ENCODE peak calls at places on chromosomes 4 and X, in five cellular contexts. G is astrocyte of the spinal cord, B is Peyer's patch, U is astrocyte, E is fibroblast of the aortic adventitia. J is an unnamed sample.

GRCh38 chr4:19319607-19320006 is 932.1 kb upstream of the SLIT2 start:
- DNase-seq in B (no peak), G (no peak), E (no peak), U (no peak), J (no peak)

GRCh38 chr4:7824218-7824617 is 115.4 kb downstream of the AFAP1 start:
- DNase-seq in B (no peak), G (peak; percentile 71), E (peak; percentile 76), U (peak; percentile 59), J (no peak)

GRCh38 chr4:60683357-60683756 is 516.8 kb upstream of the ADGRL3 start:
- DNase-seq in U (peak; percentile 84), E (peak; percentile 71), B (no peak), G (peak; percentile 88), J (no peak)

GRCh38 chr4:2793920-2794706 is 1.2 kb downstream of the SH3BP2 start:
- DNase-seq in U (no peak), E (peak; percentile 62), G (peak; percentile 41), B (no peak), J (peak; percentile 51)

GRCh38 chr4:188934320-188934975 is 795.2 kb downstream of the TRIML1 start:
- DNase-seq in E (peak; percentile 4), B (no peak), U (peak; percentile 73), G (peak; percentile 32), J (no peak)

GRCh38 chr4:13590766-13591165 is 36.8 kb downstream of the BOD1L1 start:
- DNase-seq in G (no peak), U (no peak), E (no peak), B (no peak), J (no peak)

GRCh38 chrX:28498658-28499057 is 88.6 kb upstream of the IL1RAPL1 start:
- DNase-seq in B (no peak), E (no peak), G (peak; percentile 32), U (peak; percentile 10), J (no peak)

GRCh38 chr4:109972786-109973528 is 60.3 kb downstream of the EGF start:
- DNase-seq in B (no peak), E (no peak), G (no peak), U (no peak), J (no peak)

GRCh38 chrX:6505960-6506359 is 29.0 kb downstream of the VCX3A start:
- DNase-seq in U (no peak), B (no peak), E (no peak), G (no peak), J (no peak)

GRCh38 chr4:186029731-186030421 is 39.1 kb upstream of the TLR3 start:
- DNase-seq in B (no peak), U (peak; percentile 69), G (peak; percentile 69), E (peak; percentile 93), J (peak; percentile 83)

GRCh38 chr4:80097395-80098177 is 24.6 kb upstream of the ANTXR2 start:
- DNase-seq in G (peak; percentile 77), U (peak; percentile 94), E (peak; percentile 99), B (no peak), J (peak; percentile 56)

GRCh38 chr4:123603165-123603564 is 206.6 kb downstream of the SPRY1 start:
- DNase-seq in B (no peak), U (peak; percentile 42), G (peak; percentile 29), E (peak; percentile 24), J (no peak)

GRCh38 chr4:184416913-184417734 is 57.2 kb downstream of the IRF2 start:
- DNase-seq in G (no peak), U (no peak), E (peak; percentile 45), B (peak; percentile 47), J (no peak)

GRCh38 chr4:128385683-128386304 is 98.2 kb upstream of the PGRMC2 start:
- DNase-seq in E (peak; percentile 59), U (peak; percentile 57), G (peak; percentile 89), B (no peak), J (no peak)

GRCh38 chrX:124085063-124085462 is 123.6 kb downstream of the STAG2 start:
- DNase-seq in G (no peak), B (no peak), E (no peak), U (no peak), J (no peak)

GRCh38 chrX:55008571-55009358 is 8.6 kb downstream of the APEX2 start:
- DNase-seq in E (peak; percentile 60), U (peak; percentile 68), G (peak; percentile 3), B (no peak), J (peak; percentile 20)

GRCh38 chr4:71711985-71712348 is 71.9 kb downstream of the GC start:
- DNase-seq in U (peak; percentile 58), B (no peak), E (peak; percentile 3), G (peak; percentile 7), J (no peak)

GRCh38 chr4:164177753-164178152 is 576.2 kb upstream of the SMIM31 start:
- DNase-seq in E (no peak), B (no peak), U (no peak), G (no peak), J (no peak)

GRCh38 chr4:37968747-37969146 is 8.5 kb downstream of the PTTG2 start:
- DNase-seq in U (no peak), E (no peak), G (no peak), B (no peak), J (no peak)

GRCh38 chr4:627751-628150 is 2.4 kb downstream of the PDE6B start:
- DNase-seq in G (no peak), B (no peak), E (no peak), U (no peak), J (peak; percentile 5)

GRCh38 chr4:102620697-102621497 is 119.7 kb downstream of the NFKB1 start:
- DNase-seq in G (peak; percentile 95), E (peak; percentile 87), U (peak; percentile 85), B (no peak), J (no peak)

DNA sequence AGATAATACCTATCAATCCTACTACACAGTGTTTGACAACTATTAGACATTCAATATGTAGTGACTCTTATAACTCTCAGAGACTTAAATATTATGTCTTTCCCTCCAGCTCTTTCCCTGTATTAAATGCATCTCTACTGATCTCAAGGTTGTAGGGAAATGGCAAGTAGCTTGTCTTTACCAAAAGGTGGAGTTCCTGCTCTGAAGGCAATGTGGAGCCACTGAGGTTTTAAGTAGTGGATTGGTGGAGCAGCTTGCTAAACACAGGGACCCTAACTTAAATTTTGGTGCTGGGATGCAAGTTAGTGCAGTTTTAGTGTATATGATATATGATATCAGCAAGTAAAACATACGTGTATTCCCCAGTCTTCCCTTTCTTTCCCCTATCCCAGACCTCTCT is 13.1 kb downstream of the FNIP2 start:
- DNase-seq in E (no peak), B (no peak), U (no peak), G (no peak), J (no peak)
- H3K4me3 ChIP-seq in E (no peak overlapping the region), B (no peak overlapping the region), U (no peak overlapping the region), G (no peak overlapping the region), J (no peak overlapping the region)

GRCh38 chrX:39944416-39944815 is 153.3 kb downstream of the BCOR start:
- DNase-seq in U (no peak), B (no peak), E (no peak), G (no peak), J (no peak)

GRCh38 chrX:39941332-39941920 is 156.3 kb downstream of the BCOR start:
- DNase-seq in B (no peak), E (no peak), G (peak; percentile 38), U (peak; percentile 36), J (no peak)

GRCh38 chrX:39948564-39948963 is 149.2 kb downstream of the BCOR start:
- DNase-seq in G (no peak), B (no peak), U (no peak), E (no peak), J (no peak)

GRCh38 chrX:39946822-39947221 is 150.9 kb downstream of the BCOR start:
- DNase-seq in U (peak; percentile 80), E (peak; percentile 16), B (no peak), G (peak; percentile 79), J (no peak)

DNA sequence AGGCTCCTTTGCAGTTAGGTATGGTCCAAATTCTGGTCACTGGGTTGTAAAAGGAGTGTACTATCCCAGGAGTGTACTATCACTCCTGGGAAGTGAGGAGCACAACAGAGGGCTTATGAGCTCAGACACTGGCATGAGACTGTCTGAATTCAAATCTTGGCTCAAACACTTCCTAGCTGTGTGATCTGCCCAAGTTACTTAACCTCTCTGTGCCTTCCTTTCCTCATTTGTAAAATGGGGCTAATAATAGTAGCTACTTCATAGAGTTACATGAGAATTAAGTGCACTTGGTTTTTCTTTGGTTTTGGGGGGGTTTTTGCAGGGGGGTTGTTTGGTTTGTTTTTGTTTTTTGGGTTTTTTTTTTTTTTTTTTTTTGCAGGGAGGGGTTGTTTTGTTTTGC is 152.0 kb downstream of the BCOR start:
- DNase-seq in G (no peak), U (no peak), B (no peak), E (no peak), J (no peak)
- H3K4me3 ChIP-seq in G (no peak overlapping the region), U (no peak overlapping the region), B (no peak overlapping the region), E (no peak overlapping the region), J (no peak overlapping the region)

DNA sequence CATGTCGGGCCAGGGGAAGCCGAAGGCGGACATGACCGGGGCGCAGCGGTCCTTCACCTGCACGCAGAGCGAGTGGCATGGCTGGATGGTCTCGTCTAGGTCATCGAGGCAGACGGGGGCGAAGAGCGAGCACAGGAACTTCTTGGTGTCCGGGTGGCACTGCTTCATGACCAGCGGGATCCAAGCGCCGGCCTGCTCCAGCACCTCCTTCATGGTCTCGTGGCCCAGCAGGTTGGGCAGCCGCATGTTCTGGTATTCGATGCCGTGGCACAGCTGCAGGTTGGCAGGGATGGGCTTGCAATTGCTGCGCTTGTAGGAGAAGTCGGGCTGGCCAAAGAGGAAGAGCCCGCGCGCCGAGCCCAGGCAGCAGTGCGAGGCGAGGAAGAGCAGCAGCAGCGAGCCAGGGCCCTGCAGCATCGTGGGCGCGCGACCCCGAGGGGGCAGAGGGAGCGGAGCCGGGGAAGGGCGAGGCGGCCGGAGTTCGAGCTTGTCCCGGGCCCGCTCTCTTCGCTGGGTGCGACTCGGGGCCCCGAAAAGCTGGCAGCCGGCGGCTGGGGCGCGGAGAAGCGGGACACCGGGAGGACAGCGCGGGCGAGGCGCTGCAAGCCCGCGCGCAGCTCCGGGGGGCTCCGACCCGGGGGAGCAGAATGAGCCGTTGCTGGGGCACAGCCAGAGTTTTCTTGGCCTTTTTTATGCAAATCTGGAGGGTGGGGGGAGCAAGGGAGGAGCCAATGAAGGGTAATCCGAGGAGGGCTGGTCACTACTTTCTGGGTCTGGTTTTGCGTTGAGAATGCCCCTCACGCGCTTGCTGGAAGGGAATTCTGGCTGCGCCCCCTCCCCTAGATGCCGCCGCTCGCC is at the start of gene SFRP2:
- DNase-seq in B (no peak), E (no peak), G (no peak), U (no peak), J (no peak)
- H3K4me3 ChIP-seq in B (peak within 1 kb of the TSS; percentile 20), E (peak within 1 kb of the TSS; percentile 22), G (no peak within 1 kb of the TSS), U (no peak within 1 kb of the TSS), J (peak within 1 kb of the TSS; percentile 48)

GRCh38 chr4:55184600-55185523 is 59.5 kb upstream of the KDR start:
- DNase-seq in B (no peak), E (peak; percentile 76), G (peak; percentile 67), U (peak; percentile 60), J (peak; percentile 24)

GRCh38 chr4:55183926-55184599 is 58.7 kb upstream of the KDR start:
- DNase-seq in B (no peak), U (peak; percentile 97), E (peak; percentile 96), G (peak; percentile 96), J (no peak)

GRCh38 chr4:55186700-55187099 is 61.3 kb upstream of the KDR start:
- DNase-seq in E (no peak), G (no peak), B (no peak), U (no peak), J (no peak)

GRCh38 chr4:55181606-55182005 is 56.2 kb upstream of the KDR start:
- DNase-seq in U (peak; percentile 74), E (peak; percentile 55), G (peak; percentile 66), B (no peak), J (no peak)

DNA sequence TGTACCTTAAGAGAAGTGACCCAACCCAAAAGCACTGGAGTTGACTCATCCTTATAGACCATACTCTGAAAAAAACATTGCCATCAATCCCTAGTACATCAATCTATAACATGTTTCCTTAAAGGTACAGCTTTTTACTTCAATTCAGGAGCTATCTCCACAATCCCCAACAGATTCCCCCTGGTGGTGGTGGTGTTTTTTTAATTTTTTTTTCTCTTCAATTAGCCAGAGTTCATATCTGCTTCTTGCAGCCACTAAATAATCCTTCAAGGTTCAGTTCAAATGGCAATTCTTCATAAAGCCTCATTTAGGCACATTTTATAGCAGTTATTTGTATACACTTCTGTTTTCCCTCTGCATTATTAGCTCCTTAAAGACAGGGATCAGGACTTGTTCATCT is 60.7 kb upstream of the KDR start:
- DNase-seq in G (no peak), B (no peak), E (no peak), U (no peak), J (no peak)
- H3K4me3 ChIP-seq in G (no peak overlapping the region), B (no peak overlapping the region), E (no peak overlapping the region), U (no peak overlapping the region), J (no peak overlapping the region)